ENCODE peak calls at places on chromosome 20, in five cellular contexts. Z is H1, F is HepG2, B is K562, D is A549. L is an unnamed sample.

GRCh38 chr20:48012401-48012974 is 227.2 kb upstream of the SULF2 start:
- DNase-seq in Z (no peak), F (peak; percentile 49), B (no peak), D (no peak), L (peak; percentile 45)

GRCh38 chr20:43762911-43763310 is 36.1 kb upstream of the GTSF1L start:
- DNase-seq in Z (no peak), F (no peak), B (no peak), D (no peak), L (no peak)

GRCh38 chr20:59082077-59082740 is 39.6 kb upstream of the PRELID3B start:
- DNase-seq in Z (no peak), F (peak; percentile 30), B (peak; percentile 13), D (no peak), L (peak; percentile 84)

GRCh38 chr20:33475381-33476160 is 14.3 kb upstream of the CBFA2T2 start:
- DNase-seq in Z (no peak), F (no peak), B (no peak), D (no peak), L (no peak)

GRCh38 chr20:60962367-60963045 is 289.6 kb upstream of the CDH4 start:
- DNase-seq in Z (no peak), F (no peak), B (no peak), D (no peak), L (no peak)

GRCh38 chr20:54123587-54124180 is 50.1 kb downstream of the CYP24A1 start:
- DNase-seq in Z (peak; percentile 79), F (peak; percentile 100), B (no peak), D (peak; percentile 93), L (peak; percentile 93)

GRCh38 chr20:33725607-33726264 is 5.6 kb upstream of the PXMP4 start:
- DNase-seq in Z (no peak), F (no peak), B (no peak), D (no peak), L (no peak)

GRCh38 chr20:5168582-5169396 is 42.0 kb downstream of the CDS2 start:
- DNase-seq in Z (no peak), F (no peak), B (no peak), D (no peak), L (peak; percentile 38)

GRCh38 chr20:23152308-23152892 is 66.3 kb upstream of the CD93 start:
- DNase-seq in Z (no peak), F (peak; percentile 90), B (peak; percentile 93), D (no peak), L (peak; percentile 88)

GRCh38 chr20:25858495-25859425 is 162.1 kb upstream of the ZNF337 start:
- DNase-seq in Z (no peak), F (no peak), B (no peak), D (no peak), L (no peak)

GRCh38 chr20:25860531-25861150 is 164.0 kb upstream of the ZNF337 start:
- DNase-seq in Z (no peak), F (no peak), B (no peak), D (no peak), L (no peak)

GRCh38 chr20:25856256-25856884 is 159.7 kb upstream of the ZNF337 start:
- DNase-seq in Z (no peak), F (no peak), B (no peak), D (no peak), L (no peak)

GRCh38 chr20:25863536-25864325 is 167.1 kb upstream of the ZNF337 start:
- DNase-seq in Z (no peak), F (peak; percentile 45), B (no peak), D (no peak), L (no peak)

DNA sequence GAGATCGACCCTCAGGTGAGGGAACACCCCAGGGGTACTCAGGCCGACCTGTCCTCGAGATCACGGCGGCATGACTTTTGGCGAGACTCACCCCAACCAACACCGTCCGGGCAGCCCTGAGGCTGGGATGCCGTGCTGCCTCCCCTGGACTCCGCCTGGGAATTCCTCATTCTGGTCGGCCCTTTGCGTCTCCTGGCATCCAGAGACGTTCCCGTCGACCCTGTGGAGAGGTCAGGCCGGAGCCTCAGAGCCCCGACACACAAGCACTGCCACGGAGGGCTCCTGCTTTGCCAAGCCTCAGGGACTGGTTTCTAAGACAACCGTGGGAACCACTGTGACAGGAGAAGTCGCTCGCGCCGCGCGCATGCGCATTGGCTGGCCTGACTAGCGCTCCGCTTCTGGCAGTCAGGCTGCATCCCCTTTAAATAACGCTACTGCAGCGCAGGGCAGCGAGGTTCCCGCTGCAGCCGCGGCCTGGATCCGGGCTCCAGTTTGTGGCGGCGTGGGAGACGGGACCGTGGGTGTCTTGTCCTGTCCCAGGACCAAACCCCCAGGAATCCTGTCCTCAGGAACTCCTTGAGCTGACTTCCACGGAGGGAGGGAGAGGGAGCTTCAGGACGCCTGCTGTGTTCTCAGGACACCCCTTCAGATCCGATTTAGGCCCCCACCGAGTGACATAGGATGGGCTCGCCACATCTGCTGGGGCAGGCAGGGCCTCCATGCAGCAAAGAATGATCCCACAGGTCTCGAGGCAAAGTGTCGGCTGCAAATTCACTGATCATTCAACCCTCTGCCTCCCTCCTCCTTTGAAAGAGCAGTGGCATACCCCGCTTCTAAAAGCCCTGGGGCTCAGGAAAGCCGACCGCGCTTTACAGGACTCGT is 163.2 kb upstream of the ZNF337 start:
- DNase-seq in Z (no peak), F (peak; percentile 65), B (peak; percentile 64), D (no peak), L (no peak)
- TF ChIP-seq MAFK in Z (no peak), F (no peak), B (no peak), D (no peak), L (no peak)

DNA sequence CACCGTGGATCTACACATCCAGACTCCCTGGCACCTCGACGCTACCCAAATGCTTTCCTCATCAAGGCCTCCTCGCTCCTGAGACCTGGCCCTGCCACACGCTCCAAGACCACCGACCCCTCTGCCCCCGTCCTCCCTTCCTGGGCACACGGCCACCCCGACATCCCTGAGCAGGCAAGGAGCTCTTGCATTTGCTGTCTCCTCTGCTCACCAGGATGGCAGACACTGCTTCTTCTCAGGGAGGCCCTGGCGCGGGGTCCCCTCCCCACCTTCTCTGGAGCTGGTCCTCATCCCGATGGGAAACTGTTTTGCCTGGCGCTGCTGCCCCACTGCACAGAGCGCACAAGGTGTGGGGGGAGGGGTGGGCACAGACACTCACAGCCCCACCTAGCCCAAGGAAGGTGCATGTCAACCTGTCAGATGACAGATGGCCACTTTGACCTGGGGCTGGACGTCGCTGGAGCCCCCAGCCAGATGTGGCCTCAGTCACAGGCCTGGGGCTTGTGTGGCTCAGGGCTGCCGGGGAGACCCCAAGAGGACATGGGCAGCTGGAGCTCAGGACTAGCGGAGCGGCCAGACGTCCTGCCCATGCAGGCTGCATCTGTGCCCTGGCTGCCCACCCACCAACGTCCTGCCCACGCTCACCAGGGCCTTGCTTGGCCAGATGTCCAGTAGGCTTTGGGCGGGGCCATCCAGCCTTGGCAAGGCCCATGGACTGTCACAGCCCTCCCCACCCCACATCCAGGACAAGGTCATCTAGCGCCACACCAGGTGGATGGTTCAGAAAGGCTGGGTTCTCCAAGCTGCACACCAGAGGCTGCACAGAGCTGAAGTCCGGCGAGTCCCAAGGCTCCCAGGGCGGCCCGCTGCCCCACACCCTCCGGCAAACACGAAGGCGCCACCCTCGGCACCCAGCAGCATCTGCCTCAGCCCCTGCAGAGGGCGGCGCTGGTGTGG is 6.2 kb upstream of the KCNQ2 start:
- DNase-seq in Z (no peak), F (no peak), B (no peak), D (no peak), L (no peak)
- TF ChIP-seq MAFK in Z (no peak), F (no peak), B (no peak), D (no peak), L (no peak)

DNA sequence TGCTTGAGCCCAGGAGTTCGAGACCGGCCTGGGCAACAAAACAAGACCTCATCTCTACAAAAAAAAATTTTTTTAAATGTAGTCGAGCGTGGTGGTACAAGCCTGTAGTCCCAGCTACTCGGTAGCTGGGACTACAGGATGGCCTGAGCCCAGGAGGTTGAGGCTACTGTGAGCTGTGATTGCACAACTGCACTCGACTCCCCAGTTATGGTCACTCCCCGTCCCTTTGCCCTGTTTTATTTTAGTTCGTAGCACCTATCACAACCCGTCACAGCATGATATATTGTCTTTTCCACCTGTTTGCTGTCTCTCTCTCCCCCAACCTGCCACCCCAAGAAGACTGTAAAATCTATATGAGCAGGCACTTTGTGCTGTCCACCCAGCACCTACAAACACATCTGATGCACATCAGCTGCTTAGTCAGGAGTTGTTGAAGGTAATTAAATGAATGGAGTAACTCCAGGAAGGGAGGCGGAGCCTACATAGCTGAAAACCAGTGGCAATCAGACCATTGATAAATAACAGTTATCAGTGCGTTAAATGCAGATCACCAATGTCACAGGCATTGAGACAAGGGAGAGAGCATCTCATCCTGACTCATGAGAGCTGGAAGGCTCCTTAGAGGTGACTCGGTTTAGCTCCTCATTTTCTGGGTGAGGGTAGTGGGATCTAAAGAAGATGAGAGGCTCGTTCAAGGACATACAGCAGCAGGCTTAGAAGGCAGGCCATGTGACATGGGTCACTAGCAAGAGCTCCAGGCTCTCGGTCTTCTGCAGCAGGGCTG is 14.4 kb upstream of the XRN2 start:
- DNase-seq in Z (no peak), F (no peak), B (no peak), D (no peak), L (no peak)
- TF ChIP-seq MAFK in Z (no peak), F (no peak), B (no peak), D (no peak), L (no peak)

GRCh38 chr20:41577129-41578009 is 40.8 kb downstream of the CHD6 start:
- DNase-seq in Z (no peak), F (peak; percentile 93), B (no peak), D (no peak), L (no peak)
- TF ChIP-seq MAFK in Z (no peak), F (no peak), B (no peak), D (no peak), L (no peak)

DNA sequence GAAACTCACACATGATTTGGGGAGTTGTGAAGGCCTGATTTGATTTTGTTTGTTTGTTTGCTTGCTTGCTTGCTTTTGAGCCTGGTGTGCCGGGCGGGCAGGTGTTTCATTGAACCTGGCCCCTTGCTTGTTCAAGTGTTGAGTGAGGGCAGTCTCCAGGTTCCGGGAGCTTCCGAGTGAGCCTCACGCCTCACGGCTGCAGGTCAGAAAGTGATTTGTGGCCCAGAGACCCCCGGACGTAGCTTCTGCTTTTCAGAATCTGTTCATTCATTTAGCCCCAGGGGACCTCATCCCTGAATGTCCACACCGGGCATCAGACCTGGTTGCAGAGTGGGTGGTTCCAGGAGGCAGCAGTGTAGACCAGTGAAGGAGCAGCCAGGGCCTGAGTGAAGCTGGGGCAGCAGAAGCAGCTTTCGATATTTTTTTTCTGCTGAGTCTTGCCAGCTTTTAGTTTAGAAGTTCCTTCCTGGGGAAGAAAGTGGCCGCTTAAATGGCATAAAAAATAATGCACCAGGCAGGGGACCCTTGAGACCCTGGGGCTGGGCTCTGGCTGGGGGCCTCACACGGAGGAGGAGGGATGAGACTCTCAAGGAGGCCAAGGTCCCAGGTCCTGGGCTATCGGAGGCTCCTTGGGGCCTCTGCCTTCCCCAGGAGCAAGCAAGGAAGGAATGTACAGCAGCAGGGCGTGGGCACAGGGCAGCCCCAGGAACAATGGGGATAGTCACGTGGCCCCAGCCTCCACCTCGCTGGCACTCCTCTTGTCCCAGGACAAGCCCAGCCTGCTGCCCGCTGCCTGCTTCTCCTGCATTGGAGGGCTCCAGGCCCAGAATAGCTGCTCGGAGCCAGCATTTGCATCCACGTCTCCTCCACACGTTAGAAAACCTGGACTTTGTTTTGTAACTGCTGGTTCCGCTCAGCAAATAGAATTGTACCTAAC is 89.2 kb upstream of the BHLHE23 start:
- DNase-seq in Z (no peak), F (no peak), B (no peak), D (no peak), L (no peak)
- TF ChIP-seq MAFK in Z (no peak), F (no peak), B (no peak), D (no peak), L (no peak)